ENCODE peak calls at places on chromosome 1, in eight cellular contexts. H, L, D, A, S, C, F and J are unnamed samples.

GRCh38 chr1:112575154-112575804 is 43.7 kb downstream of the ST7L start:
- DNase-seq in L (no peak), F (no peak), S (no peak), C (no peak), D (no peak), H (no peak), A (no peak), J (no peak)

GRCh38 chr1:87950369-87950768 is 621.7 kb downstream of the LMO4 start:
- DNase-seq in A (no peak), D (no peak), F (no peak), H (no peak), S (no peak), C (peak), L (no peak), J (no peak)

GRCh38 chr1:100400332-100400933 is 48.1 kb downstream of the CDC14A start:
- DNase-seq in S (no peak), L (peak), C (no peak), A (no peak), F (peak), D (no peak), H (peak), J (no peak)

GRCh38 chr1:36136535-36136934 is 11.5 kb upstream of the COL8A2 start:
- DNase-seq in L (no peak), C (no peak), F (no peak), S (no peak), H (no peak), D (no peak), A (no peak), J (no peak)

GRCh38 chr1:54086754-54087153 is 33.3 kb downstream of the TCEANC2 start:
- DNase-seq in F (no peak), D (no peak), L (no peak), H (no peak), C (no peak), S (no peak), A (no peak), J (no peak)

GRCh38 chr1:101929343-101929742 is 67.4 kb downstream of the OLFM3 start:
- DNase-seq in S (no peak), H (no peak), A (no peak), D (no peak), C (peak), L (no peak), F (no peak), J (no peak)

GRCh38 chr1:116360435-116361173 is 12.4 kb upstream of the ATP1A1 start:
- DNase-seq in L (no peak), F (peak), C (no peak), H (no peak), A (no peak), D (no peak), S (no peak), J (no peak)

GRCh38 chr1:95323117-95323516 is 89.1 kb downstream of the RWDD3 start:
- DNase-seq in F (no peak), A (no peak), D (no peak), L (no peak), S (peak), C (no peak), H (no peak), J (no peak)

GRCh38 chr1:195981448-195982139 is 626.6 kb downstream of the KCNT2 start:
- DNase-seq in D (no peak), H (no peak), A (no peak), S (no peak), C (no peak), L (no peak), F (no peak), J (no peak)

GRCh38 chr1:23169727-23170335 is 1.2 kb upstream of the LUZP1 start:
- DNase-seq in C (no peak), F (no peak), H (no peak), D (no peak), S (no peak), L (no peak), A (no peak), J (peak)

GRCh38 chr1:167820684-167821355 is 93.1 kb downstream of the ADCY10 start:
- DNase-seq in S (no peak), D (no peak), A (no peak), L (no peak), H (no peak), F (no peak), C (no peak), J (no peak)

GRCh38 chr1:172531846-172532699 is 877 bp upstream of the SUCO start:
- DNase-seq in D (peak), S (peak), C (peak), H (peak), A (peak), L (peak), F (peak), J (peak)

GRCh38 chr1:145720878-145721671 is 1.8 kb downstream of the CD160 start:
- DNase-seq in A (peak), L (peak), F (peak), S (peak), D (peak), H (peak), C (peak), J (peak)

GRCh38 chr1:236465959-236466303 is 57.9 kb upstream of the LGALS8 start:
- DNase-seq in C (no peak), H (no peak), L (no peak), D (no peak), A (no peak), S (no peak), F (peak), J (no peak)